ENCODE peak calls at places on chromosomes 3 and 15, in five cellular contexts. One of them, this sample, is unnamed.

GRCh38 chr3:71581981-71582611 is 1.4 kb downstream of the FOXP1 start:
- DNase-seq in heart right ventricle: peak; percentile 69
- DNase-seq in astrocyte: peak; percentile 55
- DNase-seq in prostate gland: peak; percentile 68
- DNase-seq in pancreas: peak; percentile 67
- DNase-seq in this sample: peak; percentile 80

GRCh38 chr3:18782191-18782590 is 357.1 kb upstream of the SATB1 start:
- DNase-seq in heart right ventricle: no peak
- DNase-seq in astrocyte: no peak
- DNase-seq in prostate gland: no peak
- DNase-seq in pancreas: no peak
- DNase-seq in this sample: no peak

GRCh38 chr15:42194502-42194901 is 13.6 kb downstream of the VPS39 start:
- DNase-seq in heart right ventricle: no peak
- DNase-seq in astrocyte: peak; percentile 10
- DNase-seq in prostate gland: no peak
- DNase-seq in pancreas: no peak
- DNase-seq in this sample: no peak

GRCh38 chr3:71026634-71027578 is 556.6 kb downstream of the FOXP1 start:
- DNase-seq in heart right ventricle: no peak
- DNase-seq in astrocyte: no peak
- DNase-seq in prostate gland: no peak
- DNase-seq in pancreas: no peak
- DNase-seq in this sample: no peak

GRCh38 chr3:159763466-159764210 is 225.0 kb upstream of the IL12A start:
- DNase-seq in heart right ventricle: peak; percentile 86
- DNase-seq in astrocyte: peak; percentile 81
- DNase-seq in prostate gland: peak; percentile 69
- DNase-seq in pancreas: peak; percentile 46
- DNase-seq in this sample: peak; percentile 66

GRCh38 chr3:112382543-112383160 is 49.7 kb downstream of the CD200 start:
- DNase-seq in heart right ventricle: no peak
- DNase-seq in astrocyte: peak; percentile 31
- DNase-seq in prostate gland: no peak
- DNase-seq in pancreas: no peak
- DNase-seq in this sample: no peak

GRCh38 chr3:62500556-62501294 is 127.4 kb upstream of the FEZF2 start:
- DNase-seq in heart right ventricle: no peak
- DNase-seq in astrocyte: no peak
- DNase-seq in prostate gland: no peak
- DNase-seq in pancreas: no peak
- DNase-seq in this sample: no peak

GRCh38 chr15:44084728-44085127 is 110.3 kb downstream of the FRMD5 start:
- DNase-seq in heart right ventricle: no peak
- DNase-seq in astrocyte: no peak
- DNase-seq in prostate gland: no peak
- DNase-seq in pancreas: no peak
- DNase-seq in this sample: no peak

GRCh38 chr3:60765788-60766187 is 485.5 kb downstream of the FHIT start:
- DNase-seq in heart right ventricle: no peak
- DNase-seq in astrocyte: no peak
- DNase-seq in prostate gland: no peak
- DNase-seq in pancreas: no peak
- DNase-seq in this sample: no peak

GRCh38 chr15:89217031-89217430 is 4.3 kb downstream of the RLBP1 start:
- DNase-seq in heart right ventricle: no peak
- DNase-seq in astrocyte: no peak
- DNase-seq in prostate gland: no peak
- DNase-seq in pancreas: no peak
- DNase-seq in this sample: no peak

GRCh38 chr3:41274944-41275668 is 75.8 kb downstream of the CTNNB1 start:
- DNase-seq in heart right ventricle: no peak
- DNase-seq in astrocyte: peak; percentile 44
- DNase-seq in prostate gland: no peak
- DNase-seq in pancreas: no peak
- DNase-seq in this sample: no peak

GRCh38 chr15:39302936-39303335 is 277.9 kb upstream of the THBS1 start:
- DNase-seq in heart right ventricle: no peak
- DNase-seq in astrocyte: no peak
- DNase-seq in prostate gland: no peak
- DNase-seq in pancreas: no peak
- DNase-seq in this sample: no peak

GRCh38 chr3:5677560-5677959 is 490.1 kb downstream of the EDEM1 start:
- DNase-seq in heart right ventricle: no peak
- DNase-seq in astrocyte: no peak
- DNase-seq in prostate gland: no peak
- DNase-seq in pancreas: no peak
- DNase-seq in this sample: no peak

GRCh38 chr3:58577269-58577821 is at the start of gene FAM107A:
- DNase-seq in heart right ventricle: peak; percentile 73
- DNase-seq in astrocyte: peak; percentile 60
- DNase-seq in prostate gland: peak; percentile 86
- DNase-seq in pancreas: no peak
- DNase-seq in this sample: peak; percentile 79

GRCh38 chr3:172140499-172141391 is 101.4 kb downstream of the FNDC3B start:
- DNase-seq in heart right ventricle: peak; percentile 58
- DNase-seq in astrocyte: peak; percentile 99
- DNase-seq in prostate gland: peak; percentile 58
- DNase-seq in pancreas: peak; percentile 67
- DNase-seq in this sample: peak; percentile 41

GRCh38 chr3:42855219-42855546 is 20.5 kb downstream of the CYP8B1 start:
- DNase-seq in heart right ventricle: no peak
- DNase-seq in astrocyte: no peak
- DNase-seq in prostate gland: no peak
- DNase-seq in pancreas: no peak
- DNase-seq in this sample: no peak

GRCh38 chr3:140219923-140220452 is 285.0 kb downstream of the CLSTN2 start:
- DNase-seq in heart right ventricle: no peak
- DNase-seq in astrocyte: no peak
- DNase-seq in prostate gland: no peak
- DNase-seq in pancreas: no peak
- DNase-seq in this sample: no peak

GRCh38 chr3:64224826-64225606 is at the start of gene PRICKLE2:
- DNase-seq in heart right ventricle: peak; percentile 89
- DNase-seq in astrocyte: peak; percentile 90
- DNase-seq in prostate gland: no peak
- DNase-seq in pancreas: peak; percentile 39
- DNase-seq in this sample: peak; percentile 89

GRCh38 chr15:69912116-69912515 is 185.6 kb downstream of the TLE3 start:
- DNase-seq in heart right ventricle: no peak
- DNase-seq in astrocyte: no peak
- DNase-seq in prostate gland: no peak
- DNase-seq in pancreas: no peak
- DNase-seq in this sample: no peak

GRCh38 chr15:69920232-69920631 is 177.5 kb downstream of the TLE3 start:
- DNase-seq in heart right ventricle: no peak
- DNase-seq in astrocyte: no peak
- DNase-seq in prostate gland: no peak
- DNase-seq in pancreas: no peak
- DNase-seq in this sample: no peak

GRCh38 chr15:69919816-69920215 is 177.9 kb downstream of the TLE3 start:
- DNase-seq in heart right ventricle: no peak
- DNase-seq in astrocyte: no peak
- DNase-seq in prostate gland: no peak
- DNase-seq in pancreas: no peak
- DNase-seq in this sample: no peak

GRCh38 chr15:69914960-69915359 is 182.8 kb downstream of the TLE3 start:
- DNase-seq in heart right ventricle: no peak
- DNase-seq in astrocyte: no peak
- DNase-seq in prostate gland: no peak
- DNase-seq in pancreas: no peak
- DNase-seq in this sample: no peak

DNA sequence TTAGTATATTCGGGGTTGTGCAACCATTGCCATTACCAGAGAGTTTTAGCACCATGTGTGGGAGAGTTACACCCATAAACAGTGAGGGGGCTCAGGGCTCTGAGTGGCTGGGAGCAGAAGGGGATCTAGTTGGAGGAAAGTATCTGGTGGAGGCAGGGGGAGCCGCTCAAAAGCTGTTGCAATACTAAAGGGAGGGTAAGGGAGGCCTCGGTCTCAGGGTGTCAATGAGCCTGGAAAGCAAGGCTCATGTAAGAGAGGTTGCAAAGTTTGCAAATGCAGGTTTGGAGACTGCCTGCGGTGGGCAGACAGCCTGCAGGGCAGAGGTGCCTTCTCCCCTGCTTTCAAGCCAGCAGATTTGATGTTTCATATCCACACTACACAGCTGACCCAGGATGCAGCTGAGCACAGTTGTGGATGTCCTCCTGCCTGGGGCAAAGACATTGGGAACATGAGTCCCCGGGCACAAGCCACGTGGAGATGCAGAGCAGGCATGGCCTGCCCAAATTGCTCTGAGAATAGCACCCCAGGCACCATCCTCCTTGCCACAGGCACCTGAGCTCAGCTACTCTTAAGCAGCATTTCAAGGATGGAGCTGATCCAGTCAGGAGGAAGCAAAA is 181.4 kb downstream of the TLE3 start:
- DNase-seq in heart right ventricle: no peak
- DNase-seq in astrocyte: no peak
- DNase-seq in prostate gland: no peak
- DNase-seq in pancreas: no peak
- DNase-seq in this sample: no peak
- H3K4me1 ChIP-seq in heart right ventricle: no peaks in the 10 kb centered on the region
- H3K4me1 ChIP-seq in astrocyte: no peaks in the 10 kb centered on the region
- H3K4me1 ChIP-seq in prostate gland: no peaks in the 10 kb centered on the region
- H3K4me1 ChIP-seq in pancreas: no peaks in the 10 kb centered on the region
- H3K4me1 ChIP-seq in this sample: no peaks in the 10 kb centered on the region

GRCh38 chr15:68583321-68583720 is 4.5 kb downstream of the CORO2B start:
- DNase-seq in heart right ventricle: no peak
- DNase-seq in astrocyte: no peak
- DNase-seq in prostate gland: no peak
- DNase-seq in pancreas: no peak
- DNase-seq in this sample: no peak

GRCh38 chr15:68580883-68581155 is 2.0 kb downstream of the CORO2B start:
- DNase-seq in heart right ventricle: no peak
- DNase-seq in astrocyte: no peak
- DNase-seq in prostate gland: no peak
- DNase-seq in pancreas: no peak
- DNase-seq in this sample: no peak

GRCh38 chr15:68581725-68582124 is 2.9 kb downstream of the CORO2B start:
- DNase-seq in heart right ventricle: no peak
- DNase-seq in astrocyte: no peak
- DNase-seq in prostate gland: no peak
- DNase-seq in pancreas: no peak
- DNase-seq in this sample: no peak

GRCh38 chr15:68582864-68583263 is 4.1 kb downstream of the CORO2B start:
- DNase-seq in heart right ventricle: no peak
- DNase-seq in astrocyte: no peak
- DNase-seq in prostate gland: no peak
- DNase-seq in pancreas: no peak
- DNase-seq in this sample: no peak

GRCh38 chr15:68582236-68582635 is 3.4 kb downstream of the CORO2B start:
- DNase-seq in heart right ventricle: no peak
- DNase-seq in astrocyte: no peak
- DNase-seq in prostate gland: no peak
- DNase-seq in pancreas: no peak
- DNase-seq in this sample: no peak
- H3K27ac ChIP-seq in heart right ventricle: no peak overlapping the region
- H3K27ac ChIP-seq in astrocyte: no peak overlapping the region
- H3K27ac ChIP-seq in prostate gland: no peak overlapping the region
- H3K27ac ChIP-seq in pancreas: no peak overlapping the region
- H3K27ac ChIP-seq in this sample: no peak overlapping the region

DNA sequence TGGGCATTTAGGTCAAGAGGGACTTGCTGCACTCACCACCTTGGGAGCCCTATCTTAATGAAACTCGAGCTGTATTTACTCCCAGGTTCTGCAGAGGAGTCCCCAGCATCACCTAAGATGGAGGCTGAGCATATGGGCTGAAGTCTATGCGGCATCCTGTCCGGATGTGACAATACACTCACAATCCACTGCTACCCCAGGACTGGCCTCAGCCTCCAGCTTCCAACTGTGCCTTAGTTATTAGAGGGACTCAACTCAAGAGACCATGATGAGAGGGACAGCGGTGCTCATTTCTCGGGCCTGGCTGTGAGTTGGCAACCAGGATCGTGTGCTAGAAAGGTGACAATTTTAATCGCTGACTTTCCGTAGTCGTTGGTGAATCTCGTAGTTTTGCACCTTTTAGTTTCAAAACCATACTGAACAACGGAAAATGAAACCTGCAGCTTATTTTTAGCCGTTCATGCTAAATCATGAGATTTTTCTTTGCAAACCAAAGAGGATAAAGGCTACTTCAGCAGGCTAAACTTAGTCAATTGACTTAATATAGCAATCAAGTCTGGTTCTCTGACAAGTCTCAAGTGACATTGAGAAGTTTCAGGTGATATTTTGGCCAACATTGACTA is 11.1 kb downstream of the ZBTB38 start:
- DNase-seq in heart right ventricle: no peak
- DNase-seq in astrocyte: no peak
- DNase-seq in prostate gland: no peak
- DNase-seq in pancreas: no peak
- DNase-seq in this sample: no peak
- H3K4me1 ChIP-seq in heart right ventricle: peaks cover 6% of the 10 kb centered on the region
- H3K4me1 ChIP-seq in astrocyte: peaks cover 10% of the 10 kb centered on the region
- H3K4me1 ChIP-seq in prostate gland: peaks cover 6% of the 10 kb centered on the region
- H3K4me1 ChIP-seq in pancreas: no peaks in the 10 kb centered on the region
- H3K4me1 ChIP-seq in this sample: peaks cover 22% of the 10 kb centered on the region

GRCh38 chr3:196517142-196517808 is 2.1 kb upstream of the SMCO1 start:
- DNase-seq in heart right ventricle: no peak
- DNase-seq in astrocyte: no peak
- DNase-seq in prostate gland: no peak
- DNase-seq in pancreas: no peak
- DNase-seq in this sample: no peak

GRCh38 chr3:196514913-196515621 is at the start of gene SMCO1:
- DNase-seq in heart right ventricle: no peak
- DNase-seq in astrocyte: no peak
- DNase-seq in prostate gland: no peak
- DNase-seq in pancreas: no peak
- DNase-seq in this sample: no peak

GRCh38 chr3:196517919-196518318 is 2.8 kb upstream of the SMCO1 start:
- DNase-seq in heart right ventricle: no peak
- DNase-seq in astrocyte: no peak
- DNase-seq in prostate gland: no peak
- DNase-seq in pancreas: no peak
- DNase-seq in this sample: no peak

GRCh38 chr3:196514350-196514716 is 813 bp downstream of the SMCO1 start:
- DNase-seq in heart right ventricle: no peak
- DNase-seq in astrocyte: no peak
- DNase-seq in prostate gland: no peak
- DNase-seq in pancreas: no peak
- DNase-seq in this sample: no peak

DNA sequence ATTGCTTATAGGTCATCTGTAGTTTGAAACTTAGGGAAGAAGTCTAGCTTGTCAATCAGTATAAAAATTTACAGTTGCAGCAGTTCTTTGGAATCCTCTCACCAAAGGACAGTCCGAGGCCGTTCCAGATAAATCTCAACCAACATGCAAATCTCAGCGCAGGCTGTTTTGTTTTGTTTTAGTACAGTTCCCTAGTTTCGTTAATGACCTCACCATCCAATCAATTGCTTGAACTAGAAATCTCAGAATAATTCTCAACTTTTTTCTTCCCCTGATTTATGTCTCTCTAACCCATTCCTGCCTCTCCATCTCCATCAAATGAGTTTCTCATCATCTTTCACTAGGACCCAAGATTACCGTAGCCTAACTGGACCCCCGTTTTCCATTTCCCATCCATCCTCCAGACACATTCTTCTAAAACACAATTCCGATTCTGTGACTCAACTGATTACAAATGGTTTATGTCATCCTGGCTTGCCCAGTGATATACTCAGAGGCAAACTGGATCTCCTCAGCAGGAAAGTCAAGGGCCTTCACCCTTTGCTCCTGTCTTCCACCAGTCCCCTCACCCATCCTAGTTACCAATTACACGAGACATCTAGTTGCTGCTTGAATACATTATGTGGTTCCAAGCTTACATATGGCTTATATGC is 1.3 kb downstream of the SMCO1 start:
- DNase-seq in heart right ventricle: no peak
- DNase-seq in astrocyte: peak; percentile 77
- DNase-seq in prostate gland: no peak
- DNase-seq in pancreas: no peak
- DNase-seq in this sample: no peak
- H3K27ac ChIP-seq in heart right ventricle: peak overlapping the region; percentile 93
- H3K27ac ChIP-seq in astrocyte: peak overlapping the region; percentile 1
- H3K27ac ChIP-seq in prostate gland: no peak overlapping the region
- H3K27ac ChIP-seq in pancreas: no peak overlapping the region
- H3K27ac ChIP-seq in this sample: no peak overlapping the region

This sample was measured in thyroid gland.